ENCODE peak calls at places on chromosomes 12 and 14, in six cellular contexts. One of them, this sample, is unnamed.

GRCh38 chr12:33476058-33476457 is 36.4 kb upstream of the SYT10 start:
- DNase-seq in aorta: no peak
- DNase-seq in CD8-positive, alpha-beta memory T cell: no peak
- DNase-seq in NCI-H345: no peak
- DNase-seq in SIG-M5: no peak
- DNase-seq in lower lobe of right lung: no peak
- DNase-seq in this sample: no peak

GRCh38 chr14:104874571-104875411 is 9.7 kb downstream of the CEP170B start:
- DNase-seq in aorta: no peak
- DNase-seq in CD8-positive, alpha-beta memory T cell: no peak
- DNase-seq in NCI-H345: no peak
- DNase-seq in SIG-M5: no peak
- DNase-seq in lower lobe of right lung: no peak
- DNase-seq in this sample: peak

GRCh38 chr12:114408881-114409795 is 3.2 kb upstream of the TBX5 start:
- DNase-seq in aorta: no peak
- DNase-seq in CD8-positive, alpha-beta memory T cell: no peak
- DNase-seq in NCI-H345: no peak
- DNase-seq in SIG-M5: no peak
- DNase-seq in lower lobe of right lung: no peak
- DNase-seq in this sample: no peak

GRCh38 chr12:46450279-46450748 is 77.7 kb upstream of the SLC38A2 start:
- DNase-seq in aorta: peak
- DNase-seq in CD8-positive, alpha-beta memory T cell: no peak
- DNase-seq in NCI-H345: no peak
- DNase-seq in SIG-M5: no peak
- DNase-seq in lower lobe of right lung: peak
- DNase-seq in this sample: peak

GRCh38 chr12:110116623-110117022 is 7.5 kb upstream of the IFT81 start:
- DNase-seq in aorta: no peak
- DNase-seq in CD8-positive, alpha-beta memory T cell: no peak
- DNase-seq in NCI-H345: no peak
- DNase-seq in SIG-M5: no peak
- DNase-seq in lower lobe of right lung: no peak
- DNase-seq in this sample: no peak

GRCh38 chr14:69699743-69700309 is 67.1 kb upstream of the SRSF5 start:
- DNase-seq in aorta: no peak
- DNase-seq in CD8-positive, alpha-beta memory T cell: no peak
- DNase-seq in NCI-H345: peak
- DNase-seq in SIG-M5: no peak
- DNase-seq in lower lobe of right lung: no peak
- DNase-seq in this sample: no peak

GRCh38 chr14:24443053-24443683 is 592 bp upstream of the SDR39U1 start:
- DNase-seq in aorta: no peak
- DNase-seq in CD8-positive, alpha-beta memory T cell: no peak
- DNase-seq in NCI-H345: no peak
- DNase-seq in SIG-M5: no peak
- DNase-seq in lower lobe of right lung: no peak
- DNase-seq in this sample: no peak

GRCh38 chr12:75177997-75178396 is 31.6 kb downstream of the KCNC2 start:
- DNase-seq in aorta: no peak
- DNase-seq in CD8-positive, alpha-beta memory T cell: no peak
- DNase-seq in NCI-H345: peak
- DNase-seq in SIG-M5: no peak
- DNase-seq in lower lobe of right lung: no peak
- DNase-seq in this sample: no peak

GRCh38 chr12:102009796-102010195 is 52.0 kb downstream of the WASHC3 start:
- DNase-seq in aorta: no peak
- DNase-seq in CD8-positive, alpha-beta memory T cell: no peak
- DNase-seq in NCI-H345: no peak
- DNase-seq in SIG-M5: no peak
- DNase-seq in lower lobe of right lung: no peak
- DNase-seq in this sample: no peak

GRCh38 chr14:72894623-72895378 is 900 bp upstream of the DPF3 start:
- DNase-seq in aorta: no peak
- DNase-seq in CD8-positive, alpha-beta memory T cell: no peak
- DNase-seq in NCI-H345: no peak
- DNase-seq in SIG-M5: no peak
- DNase-seq in lower lobe of right lung: no peak
- DNase-seq in this sample: no peak